ENCODE peak calls at places on chromosomes 2 and 18, in seven cellular contexts. One of them, this sample, is unnamed.
A peak's percentile ranks its signal among the peaks of the same experiment; 100 is the strongest.

GRCh38 chr2:134011936-134012586 is 241.8 kb upstream of the MGAT5 start:
- DNase-seq in A549: no peak
- DNase-seq in mucosa of descending colon: no peak
- DNase-seq in GM23338: no peak
- DNase-seq in AG04449: no peak
- DNase-seq in brain microvascular endothelial cell: no peak
- DNase-seq in heart right ventricle: no peak
- DNase-seq in this sample: no peak

GRCh38 chr2:154720642-154721041 is 22.1 kb downstream of the KCNJ3 start:
- DNase-seq in A549: no peak
- DNase-seq in mucosa of descending colon: no peak
- DNase-seq in GM23338: no peak
- DNase-seq in AG04449: no peak
- DNase-seq in brain microvascular endothelial cell: no peak
- DNase-seq in heart right ventricle: no peak
- DNase-seq in this sample: no peak

GRCh38 chr2:126838718-126838985 is 60.0 kb upstream of the TEX51 start:
- DNase-seq in A549: no peak
- DNase-seq in mucosa of descending colon: no peak
- DNase-seq in GM23338: no peak
- DNase-seq in AG04449: no peak
- DNase-seq in brain microvascular endothelial cell: no peak
- DNase-seq in heart right ventricle: no peak
- DNase-seq in this sample: no peak

GRCh38 chr2:68362069-68362468 is 3.0 kb upstream of the PLEK start:
- DNase-seq in A549: peak; percentile 81
- DNase-seq in mucosa of descending colon: peak; percentile 86
- DNase-seq in GM23338: peak; percentile 87
- DNase-seq in AG04449: no peak
- DNase-seq in brain microvascular endothelial cell: peak; percentile 32
- DNase-seq in heart right ventricle: peak; percentile 77
- DNase-seq in this sample: peak; percentile 11

GRCh38 chr2:61377046-61377445 is 93.8 kb downstream of the USP34 start:
- DNase-seq in A549: no peak
- DNase-seq in mucosa of descending colon: no peak
- DNase-seq in GM23338: no peak
- DNase-seq in AG04449: no peak
- DNase-seq in brain microvascular endothelial cell: no peak
- DNase-seq in heart right ventricle: no peak
- DNase-seq in this sample: no peak

GRCh38 chr2:233922471-233922870 is 5.3 kb downstream of the TRPM8 start:
- DNase-seq in A549: no peak
- DNase-seq in mucosa of descending colon: no peak
- DNase-seq in GM23338: no peak
- DNase-seq in AG04449: no peak
- DNase-seq in brain microvascular endothelial cell: no peak
- DNase-seq in heart right ventricle: no peak
- DNase-seq in this sample: peak; percentile 65

GRCh38 chr2:229084467-229084866 is 186.6 kb downstream of the PID1 start:
- DNase-seq in A549: no peak
- DNase-seq in mucosa of descending colon: no peak
- DNase-seq in GM23338: no peak
- DNase-seq in AG04449: no peak
- DNase-seq in brain microvascular endothelial cell: no peak
- DNase-seq in heart right ventricle: no peak
- DNase-seq in this sample: no peak

GRCh38 chr2:141455211-141455826 is 675.5 kb downstream of the LRP1B start:
- DNase-seq in A549: no peak
- DNase-seq in mucosa of descending colon: no peak
- DNase-seq in GM23338: no peak
- DNase-seq in AG04449: no peak
- DNase-seq in brain microvascular endothelial cell: no peak
- DNase-seq in heart right ventricle: no peak
- DNase-seq in this sample: peak; percentile 38

GRCh38 chr2:205642562-205643350 is 39.5 kb upstream of the NRP2 start:
- DNase-seq in A549: no peak
- DNase-seq in mucosa of descending colon: no peak
- DNase-seq in GM23338: peak; percentile 33
- DNase-seq in AG04449: no peak
- DNase-seq in brain microvascular endothelial cell: no peak
- DNase-seq in heart right ventricle: no peak
- DNase-seq in this sample: no peak

GRCh38 chr2:215364157-215365155 is 52.6 kb downstream of the ATIC start:
- DNase-seq in A549: no peak
- DNase-seq in mucosa of descending colon: no peak
- DNase-seq in GM23338: no peak
- DNase-seq in AG04449: no peak
- DNase-seq in brain microvascular endothelial cell: no peak
- DNase-seq in heart right ventricle: no peak
- DNase-seq in this sample: no peak

GRCh38 chr2:85792783-85793441 is 39.1 kb downstream of the ATOH8 start:
- DNase-seq in A549: peak; percentile 38
- DNase-seq in mucosa of descending colon: no peak
- DNase-seq in GM23338: no peak
- DNase-seq in AG04449: no peak
- DNase-seq in brain microvascular endothelial cell: peak; percentile 73
- DNase-seq in heart right ventricle: no peak
- DNase-seq in this sample: no peak

GRCh38 chr18:37674570-37674969 is 109.0 kb upstream of the CELF4 start:
- DNase-seq in A549: peak; percentile 1
- DNase-seq in mucosa of descending colon: no peak
- DNase-seq in GM23338: no peak
- DNase-seq in AG04449: no peak
- DNase-seq in brain microvascular endothelial cell: no peak
- DNase-seq in heart right ventricle: no peak
- DNase-seq in this sample: no peak

GRCh38 chr2:54859997-54860701 is 136.7 kb downstream of the EML6 start:
- DNase-seq in A549: peak; percentile 55
- DNase-seq in mucosa of descending colon: no peak
- DNase-seq in GM23338: no peak
- DNase-seq in AG04449: peak; percentile 47
- DNase-seq in brain microvascular endothelial cell: peak; percentile 60
- DNase-seq in heart right ventricle: no peak
- DNase-seq in this sample: no peak

GRCh38 chr2:23566236-23567142 is 181.5 kb downstream of the KLHL29 start:
- DNase-seq in A549: peak; percentile 31
- DNase-seq in mucosa of descending colon: no peak
- DNase-seq in GM23338: peak; percentile 67
- DNase-seq in AG04449: no peak
- DNase-seq in brain microvascular endothelial cell: no peak
- DNase-seq in heart right ventricle: no peak
- DNase-seq in this sample: no peak

GRCh38 chr2:9560628-9561027 is 5.0 kb upstream of the ADAM17 start:
- DNase-seq in A549: no peak
- DNase-seq in mucosa of descending colon: no peak
- DNase-seq in GM23338: no peak
- DNase-seq in AG04449: no peak
- DNase-seq in brain microvascular endothelial cell: no peak
- DNase-seq in heart right ventricle: no peak
- DNase-seq in this sample: no peak

GRCh38 chr2:72153026-72153791 is 5.5 kb upstream of the CYP26B1 start:
- DNase-seq in A549: no peak
- DNase-seq in mucosa of descending colon: peak; percentile 34
- DNase-seq in GM23338: no peak
- DNase-seq in AG04449: no peak
- DNase-seq in brain microvascular endothelial cell: no peak
- DNase-seq in heart right ventricle: peak; percentile 2
- DNase-seq in this sample: no peak

GRCh38 chr18:67363694-67364093 is 152.8 kb downstream of the DSEL start:
- DNase-seq in A549: no peak
- DNase-seq in mucosa of descending colon: no peak
- DNase-seq in GM23338: no peak
- DNase-seq in AG04449: no peak
- DNase-seq in brain microvascular endothelial cell: no peak
- DNase-seq in heart right ventricle: no peak
- DNase-seq in this sample: no peak

DNA sequence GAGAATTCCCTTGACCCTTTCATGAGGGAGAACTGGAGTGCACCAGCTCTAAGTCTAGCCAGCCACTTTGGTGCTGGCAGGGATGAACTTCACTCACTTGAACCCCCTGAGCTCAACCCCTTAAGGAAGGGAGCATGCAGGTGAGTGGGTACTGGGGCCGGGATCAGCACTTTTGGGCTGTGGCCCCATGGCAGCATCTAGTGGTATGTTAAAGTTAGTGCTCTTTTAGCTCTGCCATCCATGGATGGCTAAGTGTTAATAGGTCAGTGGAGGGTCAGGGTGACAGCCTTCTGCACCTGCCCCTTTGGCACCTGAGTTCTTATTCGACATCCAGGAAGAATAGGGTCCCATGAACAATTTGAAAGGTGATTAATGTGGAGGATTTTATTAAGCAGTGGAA is 689.0 kb upstream of the FSHR start:
- DNase-seq in A549: no peak
- DNase-seq in mucosa of descending colon: no peak
- DNase-seq in GM23338: peak; percentile 28
- DNase-seq in AG04449: no peak
- DNase-seq in brain microvascular endothelial cell: no peak
- DNase-seq in heart right ventricle: no peak
- DNase-seq in this sample: no peak
- TF ChIP-seq CTCF in A549: no peak
- TF ChIP-seq CTCF in mucosa of descending colon: no peak
- TF ChIP-seq CTCF in GM23338: peak; percentile 55
- TF ChIP-seq CTCF in AG04449: no peak
- TF ChIP-seq CTCF in brain microvascular endothelial cell: no peak
- TF ChIP-seq CTCF in heart right ventricle: no peak
- TF ChIP-seq CTCF in this sample: peak; percentile 26

GRCh38 chr2:170157025-170157684 is 20.8 kb upstream of the MYO3B start:
- DNase-seq in A549: peak; percentile 59
- DNase-seq in mucosa of descending colon: no peak
- DNase-seq in GM23338: no peak
- DNase-seq in AG04449: no peak
- DNase-seq in brain microvascular endothelial cell: peak; percentile 45
- DNase-seq in heart right ventricle: no peak
- DNase-seq in this sample: no peak

GRCh38 chr2:170152421-170152820 is 25.5 kb upstream of the MYO3B start:
- DNase-seq in A549: no peak
- DNase-seq in mucosa of descending colon: no peak
- DNase-seq in GM23338: no peak
- DNase-seq in AG04449: no peak
- DNase-seq in brain microvascular endothelial cell: no peak
- DNase-seq in heart right ventricle: no peak
- DNase-seq in this sample: no peak

GRCh38 chr2:170155723-170156253 is 22.2 kb upstream of the MYO3B start:
- DNase-seq in A549: no peak
- DNase-seq in mucosa of descending colon: no peak
- DNase-seq in GM23338: no peak
- DNase-seq in AG04449: no peak
- DNase-seq in brain microvascular endothelial cell: no peak
- DNase-seq in heart right ventricle: no peak
- DNase-seq in this sample: no peak

GRCh38 chr2:170156592-170156991 is 21.4 kb upstream of the MYO3B start:
- DNase-seq in A549: no peak
- DNase-seq in mucosa of descending colon: no peak
- DNase-seq in GM23338: no peak
- DNase-seq in AG04449: no peak
- DNase-seq in brain microvascular endothelial cell: no peak
- DNase-seq in heart right ventricle: no peak
- DNase-seq in this sample: no peak

DNA sequence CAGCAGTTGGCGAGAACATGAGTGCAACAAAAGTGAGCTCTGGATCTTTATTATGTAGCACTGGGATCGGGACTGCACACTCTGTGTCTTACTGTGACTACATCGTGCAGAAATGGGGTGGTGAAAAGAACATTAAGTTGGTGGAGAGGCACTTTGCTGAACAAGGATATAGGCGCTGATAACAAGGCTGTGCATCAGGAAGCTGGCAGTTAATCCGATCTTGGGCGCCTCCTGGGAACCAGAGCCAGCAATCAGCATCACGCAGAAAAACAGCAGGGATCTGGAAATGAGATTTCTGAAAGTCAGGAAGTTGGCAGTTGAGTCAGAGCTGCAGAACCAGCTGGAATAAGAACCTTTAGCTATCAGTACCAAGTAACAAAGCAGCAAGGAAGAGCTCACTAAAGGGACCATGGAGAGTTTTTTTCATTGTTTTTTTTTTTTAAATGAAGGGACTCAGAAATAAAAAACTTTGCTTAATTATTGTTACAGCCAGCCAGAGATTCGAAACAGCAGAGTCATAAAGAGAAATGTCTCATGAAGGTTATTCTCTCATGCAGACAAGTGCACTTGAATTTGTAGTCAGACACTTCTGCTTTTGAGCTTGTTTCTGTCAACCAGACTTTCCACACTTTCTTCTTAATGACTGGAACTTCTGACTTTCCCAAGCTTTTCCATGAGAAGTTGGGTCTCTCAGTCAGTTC is 22.8 kb upstream of the MYO3B start:
- DNase-seq in A549: peak; percentile 42
- DNase-seq in mucosa of descending colon: no peak
- DNase-seq in GM23338: peak; percentile 51
- DNase-seq in AG04449: no peak
- DNase-seq in brain microvascular endothelial cell: peak; percentile 53
- DNase-seq in heart right ventricle: no peak
- DNase-seq in this sample: peak; percentile 44
- H3K4me3 ChIP-seq in A549: no peak overlapping the region
- H3K4me3 ChIP-seq in mucosa of descending colon: no peak overlapping the region
- H3K4me3 ChIP-seq in GM23338: no peak overlapping the region
- H3K4me3 ChIP-seq in AG04449: no peak overlapping the region
- H3K4me3 ChIP-seq in brain microvascular endothelial cell: no peak overlapping the region
- H3K4me3 ChIP-seq in heart right ventricle: no peak overlapping the region
- H3K4me3 ChIP-seq in this sample: no peak overlapping the region

GRCh38 chr2:120885311-120885710 is 149.6 kb downstream of the GLI2 start:
- DNase-seq in A549: no peak
- DNase-seq in mucosa of descending colon: no peak
- DNase-seq in GM23338: no peak
- DNase-seq in AG04449: no peak
- DNase-seq in brain microvascular endothelial cell: no peak
- DNase-seq in heart right ventricle: no peak
- DNase-seq in this sample: no peak
- TF ChIP-seq CTCF in A549: no peak
- TF ChIP-seq CTCF in mucosa of descending colon: no peak
- TF ChIP-seq CTCF in GM23338: no peak
- TF ChIP-seq CTCF in AG04449: no peak
- TF ChIP-seq CTCF in brain microvascular endothelial cell: peak; percentile 32
- TF ChIP-seq CTCF in heart right ventricle: no peak
- TF ChIP-seq CTCF in this sample: no peak

GRCh38 chr18:63322246-63322645 is 2.7 kb upstream of the BCL2 start:
- DNase-seq in A549: no peak
- DNase-seq in mucosa of descending colon: no peak
- DNase-seq in GM23338: no peak
- DNase-seq in AG04449: no peak
- DNase-seq in brain microvascular endothelial cell: no peak
- DNase-seq in heart right ventricle: no peak
- DNase-seq in this sample: no peak

GRCh38 chr18:63319383-63320040 is at the start of gene BCL2:
- DNase-seq in A549: peak; percentile 18
- DNase-seq in mucosa of descending colon: no peak
- DNase-seq in GM23338: peak; percentile 62
- DNase-seq in AG04449: no peak
- DNase-seq in brain microvascular endothelial cell: peak; percentile 7
- DNase-seq in heart right ventricle: peak; percentile 32
- DNase-seq in this sample: no peak

GRCh38 chr18:63320041-63320689 is 596 bp upstream of the BCL2 start:
- DNase-seq in A549: peak; percentile 60
- DNase-seq in mucosa of descending colon: peak; percentile 91
- DNase-seq in GM23338: peak; percentile 87
- DNase-seq in AG04449: no peak
- DNase-seq in brain microvascular endothelial cell: peak; percentile 63
- DNase-seq in heart right ventricle: peak; percentile 90
- DNase-seq in this sample: peak; percentile 43

GRCh38 chr18:63320690-63321265 is 1.2 kb upstream of the BCL2 start:
- DNase-seq in A549: peak; percentile 34
- DNase-seq in mucosa of descending colon: peak; percentile 83
- DNase-seq in GM23338: peak; percentile 67
- DNase-seq in AG04449: no peak
- DNase-seq in brain microvascular endothelial cell: no peak
- DNase-seq in heart right ventricle: peak; percentile 34
- DNase-seq in this sample: peak; percentile 38

GRCh38 chr18:63321291-63321690 is 1.7 kb upstream of the BCL2 start:
- DNase-seq in A549: no peak
- DNase-seq in mucosa of descending colon: no peak
- DNase-seq in GM23338: no peak
- DNase-seq in AG04449: no peak
- DNase-seq in brain microvascular endothelial cell: no peak
- DNase-seq in heart right ventricle: no peak
- DNase-seq in this sample: peak; percentile 80
- H3K4me3 ChIP-seq in A549: no peak overlapping the region
- H3K4me3 ChIP-seq in mucosa of descending colon: no peak overlapping the region
- H3K4me3 ChIP-seq in GM23338: peak overlapping the region; percentile 69
- H3K4me3 ChIP-seq in AG04449: no peak overlapping the region
- H3K4me3 ChIP-seq in brain microvascular endothelial cell: no peak overlapping the region
- H3K4me3 ChIP-seq in heart right ventricle: peak overlapping the region; percentile 69
- H3K4me3 ChIP-seq in this sample: peak overlapping the region; percentile 57

This sample was measured in LNCaP clone FGC.